ENCODE peak calls at places on chromosomes 7 and 10, in six cellular contexts. B is stomach, H is left ventricle myocardium inferior, A is fibroblast of lung, D is ascending aorta, T is thoracic aorta. E is an unnamed sample. For H3K27me3 and H3K36me3, the result is how much of the 10 kb centered on the place peaks cover.

GRCh38 chr10:53361936-53362335 is 589.4 kb upstream of the MBL2 start:
- DNase-seq in T (no peak), B (no peak), D (no peak), H (no peak), A (no peak), E (no peak)

GRCh38 chr10:97163646-97164535 is 21.9 kb downstream of the SLIT1 start:
- DNase-seq in B (no peak), H (no peak), T (no peak), A (no peak), D (no peak), E (no peak)

GRCh38 chr7:25772802-25773201 is 379.2 kb upstream of the NFE2L3 start:
- DNase-seq in T (no peak), B (no peak), D (no peak), A (no peak), H (no peak), E (no peak)

GRCh38 chr7:22549667-22550513 is 49.9 kb upstream of the STEAP1B start:
- DNase-seq in D (no peak), T (no peak), H (no peak), B (no peak), A (no peak), E (peak)

GRCh38 chr10:7314068-7314646 is 96.7 kb downstream of the SFMBT2 start:
- DNase-seq in A (no peak), B (no peak), D (no peak), H (no peak), T (no peak), E (no peak)

GRCh38 chr10:46225597-46225996 is 61.2 kb upstream of the ANTXRL start:
- DNase-seq in A (no peak), D (no peak), B (peak), T (no peak), H (no peak), E (no peak)

GRCh38 chr10:83991986-83992753 is 147.1 kb upstream of the GHITM start:
- DNase-seq in D (no peak), T (no peak), B (no peak), A (no peak), H (no peak), E (peak)

GRCh38 chr10:16856567-16856966 is 39.3 kb upstream of the RSU1 start:
- DNase-seq in T (no peak), D (no peak), H (no peak), A (no peak), B (no peak), E (no peak)

GRCh38 chr10:93458821-93459257 is 23.3 kb downstream of the MYOF start:
- DNase-seq in H (peak), D (peak), T (peak), B (peak), A (peak), E (peak)

GRCh38 chr7:2247141-2247985 is 5.3 kb downstream of the NUDT1 start:
- DNase-seq in B (no peak), D (no peak), A (no peak), H (no peak), T (no peak), E (no peak)

GRCh38 chr7:143811-144453 is 48.4 kb upstream of the FAM20C start:
- DNase-seq in B (no peak), D (no peak), T (no peak), H (no peak), A (no peak), E (no peak)

GRCh38 chr7:102439963-102440795 is 6.8 kb downstream of the ORAI2 start:
- DNase-seq in H (peak), B (no peak), D (no peak), T (no peak), A (peak), E (peak)

GRCh38 chr10:91689731-91690168 is 56.9 kb upstream of the PPP1R3C start:
- DNase-seq in B (no peak), T (no peak), A (peak), D (peak), H (peak), E (peak)

GRCh38 chr7:5692845-5693278 is 88.6 kb downstream of the RNF216 start:
- DNase-seq in A (peak), D (no peak), H (no peak), B (no peak), T (no peak), E (peak)

GRCh38 chr10:85847085-85847484 is 519.5 kb downstream of the GRID1 start:
- DNase-seq in H (no peak), D (no peak), B (no peak), A (no peak), T (no peak), E (no peak)

GRCh38 chr7:119175916-119176627 is 951.6 kb downstream of the ANKRD7 start:
- DNase-seq in B (peak), H (no peak), A (peak), D (no peak), T (no peak), E (peak)

GRCh38 chr10:70599791-70600190 is 2.8 kb downstream of the PRF1 start:
- DNase-seq in B (no peak), D (no peak), A (no peak), T (no peak), H (no peak), E (no peak)

GRCh38 chr7:47186316-47186715 is 395.6 kb downstream of the TNS3 start:
- DNase-seq in H (no peak), A (no peak), B (no peak), T (no peak), D (no peak), E (no peak)

GRCh38 chr7:1425292-1426136 is 33.8 kb downstream of the MICALL2 start:
- DNase-seq in T (no peak), D (no peak), A (no peak), B (no peak), H (no peak), E (no peak)

GRCh38 chr10:132281915-132282666 is 25.7 kb downstream of the STK32C start:
- DNase-seq in T (no peak), H (no peak), B (no peak), D (no peak), A (no peak), E (no peak)

GRCh38 chr7:77913977-77914607 is 115.5 kb downstream of the PHTF2 start:
- DNase-seq in T (no peak), H (no peak), A (no peak), B (no peak), D (peak), E (no peak)

GRCh38 chr10:102597131-102597891 is 47.0 kb upstream of the TRIM8 start:
- DNase-seq in D (no peak), H (peak), B (no peak), T (no peak), A (no peak), E (peak)

GRCh38 chr10:131767716-131768115 is 133.1 kb upstream of the PPP2R2D start:
- DNase-seq in D (no peak), T (no peak), A (no peak), H (no peak), B (no peak), E (no peak)

GRCh38 chr7:129831424-129832058 is 121.2 kb downstream of the UBE2H start:
- DNase-seq in T (no peak), D (no peak), B (no peak), A (peak), H (no peak), E (peak)

GRCh38 chr10:125162181-125162906 is 2.0 kb upstream of the CTBP2 start:
- DNase-seq in T (no peak), D (no peak), H (no peak), B (peak), A (no peak), E (no peak)

GRCh38 chr7:1004018-1004880 is 21.3 kb downstream of the CYP2W1 start:
- DNase-seq in D (no peak), B (no peak), H (no peak), A (no peak), T (no peak), E (no peak)

GRCh38 chr7:122137291-122138077 is 6.6 kb downstream of the AASS start:
- DNase-seq in H (no peak), A (peak), T (no peak), D (no peak), B (no peak), E (no peak)

GRCh38 chr7:641269-641671 is 85.2 kb upstream of the DNAAF5 start:
- DNase-seq in T (no peak), A (peak), D (no peak), H (no peak), B (no peak), E (no peak)

GRCh38 chr7:78146546-78146945 is 348.0 kb downstream of the PHTF2 start:
- DNase-seq in D (no peak), A (no peak), T (no peak), H (no peak), B (no peak), E (no peak)

GRCh38 chr7:80088705-80089104 is 45.9 kb upstream of the GNAI1 start:
- DNase-seq in B (no peak), D (no peak), A (peak), T (no peak), H (no peak), E (no peak)

GRCh38 chr7:121882731-121883130 is 9.8 kb downstream of the PTPRZ1 start:
- DNase-seq in A (no peak), T (no peak), D (no peak), H (no peak), B (no peak), E (no peak)

DNA sequence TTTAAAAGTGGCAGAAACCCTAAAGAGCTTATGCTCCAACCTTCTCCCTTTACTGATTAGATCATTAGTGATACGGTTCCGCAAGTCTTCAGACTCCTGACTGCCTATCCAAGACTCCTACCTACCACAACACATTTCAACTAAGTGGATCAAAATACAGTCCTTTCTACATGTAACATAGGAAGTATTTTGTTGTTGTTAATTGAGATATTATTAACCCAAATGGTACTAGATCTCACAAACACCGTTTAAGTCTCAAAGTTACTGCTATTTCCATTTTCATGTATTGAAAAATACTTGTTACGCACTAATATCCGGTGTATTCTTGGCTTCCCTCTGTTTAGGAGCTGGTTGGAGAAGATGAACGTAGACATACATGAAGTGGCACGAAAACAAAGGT is 1.1 kb downstream of the FAM237B start:
- DNase-seq in T (no peak), B (no peak), A (no peak), H (no peak), D (no peak), E (no peak)
- H3K27me3 ChIP-seq in T (under half), B (under half), A (under half), H (half or more), D (under half), E (under half)

GRCh38 chr7:28955723-28956607 is 2.2 kb downstream of the TRIL start:
- DNase-seq in A (peak), D (no peak), T (no peak), H (peak), B (peak), E (peak)
- H3K4me3 ChIP-seq in A (peak), D (peak), T (peak), H (peak), B (peak), E (peak)

DNA sequence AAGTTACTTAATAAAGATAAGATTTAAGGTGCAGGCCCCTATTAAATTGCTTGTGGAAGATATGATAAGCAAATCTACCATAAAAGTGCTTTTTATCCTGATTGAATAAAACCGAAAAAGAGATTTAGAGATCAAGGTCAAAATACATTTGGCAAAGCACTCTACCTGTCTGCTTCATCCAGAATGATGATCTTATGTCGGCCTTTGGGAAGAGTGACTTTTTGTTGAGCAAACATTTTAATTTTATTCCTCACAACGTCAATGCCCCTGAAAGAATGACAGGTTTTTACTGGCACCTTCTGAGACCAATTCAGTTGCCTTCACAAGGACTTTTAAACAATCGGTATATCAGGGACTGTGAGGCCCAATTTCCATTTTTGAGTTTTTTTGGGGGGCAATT is 7.7 kb downstream of the RFC2 start:
- DNase-seq in H (no peak), T (no peak), B (no peak), A (no peak), D (no peak), E (no peak)
- H3K36me3 ChIP-seq in H (half or more), T (under half), B (half or more), A (under half), D (half or more), E (under half)

DNA sequence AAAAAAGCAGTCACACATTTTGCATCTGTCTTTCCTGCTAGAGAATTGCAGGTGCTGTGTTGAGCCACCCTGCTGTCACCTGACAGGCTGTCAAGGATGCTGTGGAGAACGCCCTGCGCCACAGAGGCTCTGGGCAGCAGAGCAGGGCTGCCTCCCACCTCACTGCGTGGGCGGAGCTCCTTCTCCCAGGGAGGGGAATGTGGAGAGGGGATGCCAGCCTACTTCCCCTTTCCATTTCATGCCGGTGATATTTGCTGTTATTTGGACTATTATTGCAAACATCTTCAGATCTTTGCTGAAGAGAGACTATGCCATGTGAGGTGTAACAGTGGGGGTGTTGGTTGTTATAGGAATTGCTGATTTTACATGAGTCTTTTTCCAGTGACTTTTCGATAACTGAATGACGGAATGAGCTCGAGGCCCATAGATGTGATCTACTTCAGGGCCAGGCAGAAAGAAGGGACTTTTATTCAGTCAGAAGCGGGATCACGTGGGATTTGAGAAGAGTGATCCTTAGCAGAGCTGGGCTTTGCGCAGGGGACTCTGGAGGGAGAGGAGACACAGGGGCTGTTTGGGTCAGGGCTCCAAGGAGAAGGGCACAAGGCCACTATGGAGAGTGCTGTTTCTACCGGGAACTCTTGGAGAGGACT is 13.6 kb upstream of the PRKAG2 start:
- DNase-seq in A (no peak), D (no peak), T (no peak), H (no peak), B (no peak), E (no peak)
- H3K27me3 ChIP-seq in A (under half), D (under half), T (under half), H (under half), B (under half), E (under half)

GRCh38 chr7:133021196-133021595 is 60.7 kb downstream of the CHCHD3 start:
- DNase-seq in H (no peak), T (no peak), B (no peak), A (no peak), D (no peak), E (no peak)

GRCh38 chr7:133020501-133020900 is 61.4 kb downstream of the CHCHD3 start:
- DNase-seq in A (no peak), B (no peak), T (no peak), D (no peak), H (no peak), E (no peak)

GRCh38 chr7:133019590-133019989 is 62.3 kb downstream of the CHCHD3 start:
- DNase-seq in A (no peak), B (no peak), D (no peak), H (no peak), T (no peak), E (no peak)

GRCh38 chr7:133015879-133016278 is 66.0 kb downstream of the CHCHD3 start:
- DNase-seq in D (no peak), B (no peak), H (no peak), T (no peak), A (no peak), E (no peak)

DNA sequence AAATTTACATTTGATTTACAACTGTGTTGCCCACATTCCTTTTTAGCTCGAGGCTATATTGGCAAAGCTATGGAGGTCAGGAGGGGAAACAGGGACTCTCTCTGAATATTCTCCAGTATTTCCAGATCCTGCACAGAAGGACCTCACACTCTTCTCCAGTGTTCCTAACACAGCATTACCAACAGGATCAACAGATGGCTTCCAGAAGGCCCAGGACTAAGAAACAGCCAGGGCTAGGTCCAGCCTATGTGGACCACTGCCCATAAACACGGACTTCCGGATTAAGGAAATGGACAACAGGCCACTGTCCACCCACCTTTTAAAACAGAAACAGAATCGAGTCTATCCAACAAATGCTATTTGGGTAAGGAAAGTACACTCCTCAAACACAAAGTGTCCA is 65.3 kb downstream of the CHCHD3 start:
- DNase-seq in B (no peak), H (no peak), T (no peak), A (no peak), D (no peak), E (no peak)
- H3K4me3 ChIP-seq in B (no peak), H (no peak), T (no peak), A (no peak), D (no peak), E (no peak)

GRCh38 chr10:3163879-3164278 is 8.7 kb downstream of the PITRM1 start:
- DNase-seq in A (no peak), H (no peak), T (no peak), B (no peak), D (no peak), E (no peak)

GRCh38 chr10:3159160-3159559 is 13.4 kb downstream of the PITRM1 start:
- DNase-seq in D (no peak), H (peak), B (no peak), T (no peak), A (no peak), E (no peak)

GRCh38 chr10:3166496-3167290 is 5.9 kb downstream of the PITRM1 start:
- DNase-seq in B (no peak), T (no peak), H (no peak), A (no peak), D (no peak), E (no peak)

GRCh38 chr10:3165196-3165595 is 7.4 kb downstream of the PITRM1 start:
- DNase-seq in B (no peak), D (no peak), A (no peak), H (no peak), T (no peak), E (no peak)

GRCh38 chr10:3162533-3162932 is 10.0 kb downstream of the PITRM1 start:
- DNase-seq in D (no peak), A (no peak), T (no peak), B (no peak), H (no peak), E (no peak)
- H3K36me3 ChIP-seq in D (half or more), A (under half), T (half or more), B (half or more), H (half or more), E (half or more)

E was measured in MG63.